ENCODE peak calls at places on chromosomes 3 and 15, in eight cellular contexts. One of them, this sample, is unnamed.

GRCh38 chr3:40329081-40329480 is 19.6 kb downstream of the EIF1B start:
- DNase-seq in HTR-8/SVneo: no peak
- DNase-seq in body of pancreas: no peak
- DNase-seq in caudate nucleus: no peak
- DNase-seq in right atrium auricular region: no peak
- DNase-seq in epithelial cell of prostate: no peak
- DNase-seq in tibial nerve: no peak
- DNase-seq in IMR-90: no peak
- DNase-seq in this sample: no peak

GRCh38 chr15:86006546-86006945 is 73.1 kb upstream of the AGBL1 start:
- DNase-seq in tibial nerve: no peak
- DNase-seq in IMR-90: no peak
- DNase-seq in caudate nucleus: no peak
- DNase-seq in right atrium auricular region: no peak
- DNase-seq in HTR-8/SVneo: no peak
- DNase-seq in body of pancreas: no peak
- DNase-seq in epithelial cell of prostate: no peak
- DNase-seq in this sample: no peak

GRCh38 chr15:31563421-31563820 is 236.8 kb downstream of the KLF13 start:
- DNase-seq in right atrium auricular region: no peak
- DNase-seq in caudate nucleus: no peak
- DNase-seq in HTR-8/SVneo: no peak
- DNase-seq in tibial nerve: no peak
- DNase-seq in epithelial cell of prostate: no peak
- DNase-seq in IMR-90: no peak
- DNase-seq in body of pancreas: no peak
- DNase-seq in this sample: no peak

GRCh38 chr15:90882781-90883525 is 1.4 kb upstream of the FES start:
- DNase-seq in epithelial cell of prostate: no peak
- DNase-seq in caudate nucleus: no peak
- DNase-seq in tibial nerve: no peak
- DNase-seq in body of pancreas: no peak
- DNase-seq in IMR-90: no peak
- DNase-seq in HTR-8/SVneo: no peak
- DNase-seq in right atrium auricular region: no peak
- DNase-seq in this sample: no peak

GRCh38 chr3:151592287-151592686 is 131.4 kb upstream of the IGSF10 start:
- DNase-seq in IMR-90: no peak
- DNase-seq in epithelial cell of prostate: no peak
- DNase-seq in body of pancreas: no peak
- DNase-seq in tibial nerve: no peak
- DNase-seq in HTR-8/SVneo: no peak
- DNase-seq in caudate nucleus: no peak
- DNase-seq in right atrium auricular region: no peak
- DNase-seq in this sample: no peak

GRCh38 chr15:39804026-39804425 is 21.4 kb upstream of the FSIP1 start:
- DNase-seq in body of pancreas: no peak
- DNase-seq in IMR-90: peak; percentile 51
- DNase-seq in epithelial cell of prostate: peak; percentile 91
- DNase-seq in caudate nucleus: no peak
- DNase-seq in tibial nerve: no peak
- DNase-seq in HTR-8/SVneo: no peak
- DNase-seq in right atrium auricular region: no peak
- DNase-seq in this sample: peak; percentile 47

GRCh38 chr3:38168151-38168987 is 3.0 kb downstream of the OXSR1 start:
- DNase-seq in right atrium auricular region: no peak
- DNase-seq in body of pancreas: no peak
- DNase-seq in epithelial cell of prostate: no peak
- DNase-seq in HTR-8/SVneo: no peak
- DNase-seq in IMR-90: peak; percentile 67
- DNase-seq in tibial nerve: no peak
- DNase-seq in caudate nucleus: no peak
- DNase-seq in this sample: peak; percentile 79

GRCh38 chr3:20111836-20112235 is 71.6 kb downstream of the KAT2B start:
- DNase-seq in IMR-90: peak; percentile 17
- DNase-seq in tibial nerve: no peak
- DNase-seq in body of pancreas: no peak
- DNase-seq in HTR-8/SVneo: no peak
- DNase-seq in caudate nucleus: no peak
- DNase-seq in epithelial cell of prostate: peak; percentile 31
- DNase-seq in right atrium auricular region: no peak
- DNase-seq in this sample: no peak

GRCh38 chr3:49553320-49553689 is 972 bp upstream of the BSN start:
- DNase-seq in tibial nerve: no peak
- DNase-seq in body of pancreas: no peak
- DNase-seq in caudate nucleus: no peak
- DNase-seq in IMR-90: peak; percentile 48
- DNase-seq in right atrium auricular region: no peak
- DNase-seq in epithelial cell of prostate: no peak
- DNase-seq in HTR-8/SVneo: no peak
- DNase-seq in this sample: peak; percentile 72

GRCh38 chr15:93037341-93038063 is 51.5 kb downstream of the RGMA start:
- DNase-seq in IMR-90: no peak
- DNase-seq in epithelial cell of prostate: no peak
- DNase-seq in right atrium auricular region: peak; percentile 74
- DNase-seq in body of pancreas: peak; percentile 55
- DNase-seq in HTR-8/SVneo: no peak
- DNase-seq in caudate nucleus: peak; percentile 35
- DNase-seq in tibial nerve: peak; percentile 62
- DNase-seq in this sample: peak; percentile 55

GRCh38 chr3:53530205-53530604 is 35.8 kb downstream of the CACNA1D start:
- DNase-seq in HTR-8/SVneo: no peak
- DNase-seq in right atrium auricular region: no peak
- DNase-seq in tibial nerve: no peak
- DNase-seq in body of pancreas: no peak
- DNase-seq in caudate nucleus: peak; percentile 16
- DNase-seq in epithelial cell of prostate: no peak
- DNase-seq in IMR-90: no peak
- DNase-seq in this sample: no peak

GRCh38 chr15:75349851-75350588 is 3.2 kb downstream of the NEIL1 start:
- DNase-seq in tibial nerve: no peak
- DNase-seq in HTR-8/SVneo: no peak
- DNase-seq in epithelial cell of prostate: no peak
- DNase-seq in IMR-90: no peak
- DNase-seq in right atrium auricular region: no peak
- DNase-seq in body of pancreas: peak; percentile 45
- DNase-seq in caudate nucleus: no peak
- DNase-seq in this sample: no peak

GRCh38 chr3:172449468-172450149 is 1.4 kb upstream of the GHSR start:
- DNase-seq in right atrium auricular region: no peak
- DNase-seq in HTR-8/SVneo: no peak
- DNase-seq in body of pancreas: peak; percentile 13
- DNase-seq in IMR-90: peak; percentile 25
- DNase-seq in tibial nerve: no peak
- DNase-seq in caudate nucleus: no peak
- DNase-seq in epithelial cell of prostate: no peak
- DNase-seq in this sample: peak; percentile 65

GRCh38 chr3:44210967-44211366 is 30.7 kb upstream of the TOPAZ1 start:
- DNase-seq in tibial nerve: no peak
- DNase-seq in right atrium auricular region: no peak
- DNase-seq in caudate nucleus: no peak
- DNase-seq in epithelial cell of prostate: no peak
- DNase-seq in HTR-8/SVneo: no peak
- DNase-seq in IMR-90: no peak
- DNase-seq in body of pancreas: no peak
- DNase-seq in this sample: no peak

GRCh38 chr3:196225086-196225485 is 8.8 kb downstream of the SLC51A start:
- DNase-seq in right atrium auricular region: no peak
- DNase-seq in HTR-8/SVneo: no peak
- DNase-seq in tibial nerve: no peak
- DNase-seq in epithelial cell of prostate: no peak
- DNase-seq in caudate nucleus: no peak
- DNase-seq in body of pancreas: no peak
- DNase-seq in IMR-90: no peak
- DNase-seq in this sample: no peak

GRCh38 chr15:91946914-91947313 is 93.4 kb downstream of the SLCO3A1 start:
- DNase-seq in epithelial cell of prostate: no peak
- DNase-seq in tibial nerve: no peak
- DNase-seq in caudate nucleus: no peak
- DNase-seq in HTR-8/SVneo: no peak
- DNase-seq in right atrium auricular region: no peak
- DNase-seq in IMR-90: no peak
- DNase-seq in body of pancreas: no peak
- DNase-seq in this sample: no peak

GRCh38 chr3:172716476-172716875 is 5.6 kb upstream of the NCEH1 start:
- DNase-seq in caudate nucleus: no peak
- DNase-seq in IMR-90: no peak
- DNase-seq in body of pancreas: peak; percentile 59
- DNase-seq in HTR-8/SVneo: no peak
- DNase-seq in right atrium auricular region: no peak
- DNase-seq in epithelial cell of prostate: no peak
- DNase-seq in tibial nerve: peak; percentile 50
- DNase-seq in this sample: no peak

GRCh38 chr3:138381413-138381901 is 33.1 kb downstream of the MRAS start:
- DNase-seq in body of pancreas: peak; percentile 30
- DNase-seq in epithelial cell of prostate: no peak
- DNase-seq in HTR-8/SVneo: no peak
- DNase-seq in right atrium auricular region: no peak
- DNase-seq in IMR-90: peak; percentile 26
- DNase-seq in caudate nucleus: peak; percentile 32
- DNase-seq in tibial nerve: peak; percentile 68
- DNase-seq in this sample: peak; percentile 39

GRCh38 chr15:101001796-101002195 is 82.6 kb downstream of the LRRK1 start:
- DNase-seq in tibial nerve: no peak
- DNase-seq in right atrium auricular region: no peak
- DNase-seq in HTR-8/SVneo: no peak
- DNase-seq in caudate nucleus: no peak
- DNase-seq in IMR-90: no peak
- DNase-seq in epithelial cell of prostate: no peak
- DNase-seq in body of pancreas: no peak
- DNase-seq in this sample: no peak

GRCh38 chr15:60444289-60444912 is 34.5 kb downstream of the ICE2 start:
- DNase-seq in HTR-8/SVneo: peak; percentile 40
- DNase-seq in epithelial cell of prostate: no peak
- DNase-seq in IMR-90: peak; percentile 51
- DNase-seq in tibial nerve: no peak
- DNase-seq in right atrium auricular region: no peak
- DNase-seq in body of pancreas: no peak
- DNase-seq in caudate nucleus: no peak
- DNase-seq in this sample: peak; percentile 73

GRCh38 chr3:97001611-97002010 is 187.2 kb downstream of the EPHA6 start:
- DNase-seq in caudate nucleus: no peak
- DNase-seq in tibial nerve: no peak
- DNase-seq in right atrium auricular region: no peak
- DNase-seq in epithelial cell of prostate: no peak
- DNase-seq in body of pancreas: no peak
- DNase-seq in HTR-8/SVneo: no peak
- DNase-seq in IMR-90: no peak
- DNase-seq in this sample: no peak

GRCh38 chr15:75620776-75621536 is 4.6 kb downstream of the SNUPN start:
- DNase-seq in body of pancreas: peak; percentile 69
- DNase-seq in epithelial cell of prostate: no peak
- DNase-seq in right atrium auricular region: peak; percentile 93
- DNase-seq in caudate nucleus: no peak
- DNase-seq in tibial nerve: peak; percentile 87
- DNase-seq in IMR-90: peak; percentile 89
- DNase-seq in HTR-8/SVneo: no peak
- DNase-seq in this sample: peak; percentile 98

GRCh38 chr3:167913218-167913902 is 177.8 kb downstream of the SERPINI1 start:
- DNase-seq in IMR-90: peak; percentile 3
- DNase-seq in HTR-8/SVneo: peak; percentile 2
- DNase-seq in epithelial cell of prostate: no peak
- DNase-seq in caudate nucleus: no peak
- DNase-seq in tibial nerve: peak; percentile 6
- DNase-seq in body of pancreas: peak; percentile 30
- DNase-seq in right atrium auricular region: no peak
- DNase-seq in this sample: peak; percentile 73

GRCh38 chr15:68620721-68621528 is 42.1 kb downstream of the CORO2B start:
- DNase-seq in caudate nucleus: peak; percentile 69
- DNase-seq in tibial nerve: peak; percentile 93
- DNase-seq in body of pancreas: peak; percentile 67
- DNase-seq in right atrium auricular region: peak; percentile 96
- DNase-seq in IMR-90: peak; percentile 98
- DNase-seq in epithelial cell of prostate: no peak
- DNase-seq in HTR-8/SVneo: no peak
- DNase-seq in this sample: peak; percentile 97

GRCh38 chr15:35646790-35647189 is 100.8 kb upstream of the DPH6 start:
- DNase-seq in tibial nerve: no peak
- DNase-seq in HTR-8/SVneo: no peak
- DNase-seq in epithelial cell of prostate: no peak
- DNase-seq in body of pancreas: no peak
- DNase-seq in right atrium auricular region: no peak
- DNase-seq in caudate nucleus: no peak
- DNase-seq in IMR-90: no peak
- DNase-seq in this sample: no peak

GRCh38 chr3:44326035-44326434 is 12.5 kb upstream of the TCAIM start:
- DNase-seq in tibial nerve: no peak
- DNase-seq in body of pancreas: no peak
- DNase-seq in right atrium auricular region: no peak
- DNase-seq in caudate nucleus: no peak
- DNase-seq in epithelial cell of prostate: no peak
- DNase-seq in HTR-8/SVneo: no peak
- DNase-seq in IMR-90: peak; percentile 55
- DNase-seq in this sample: peak; percentile 57

GRCh38 chr3:52405066-52405465 is 39.8 kb downstream of the SEMA3G start:
- DNase-seq in tibial nerve: no peak
- DNase-seq in epithelial cell of prostate: no peak
- DNase-seq in right atrium auricular region: no peak
- DNase-seq in HTR-8/SVneo: no peak
- DNase-seq in caudate nucleus: no peak
- DNase-seq in body of pancreas: no peak
- DNase-seq in IMR-90: no peak
- DNase-seq in this sample: no peak

GRCh38 chr15:25741253-25741575 is 121.9 kb downstream of the ATP10A start:
- DNase-seq in epithelial cell of prostate: no peak
- DNase-seq in right atrium auricular region: no peak
- DNase-seq in body of pancreas: no peak
- DNase-seq in HTR-8/SVneo: no peak
- DNase-seq in tibial nerve: no peak
- DNase-seq in IMR-90: no peak
- DNase-seq in caudate nucleus: no peak
- DNase-seq in this sample: no peak

GRCh38 chr3:41265823-41266273 is 66.5 kb downstream of the CTNNB1 start:
- DNase-seq in caudate nucleus: no peak
- DNase-seq in tibial nerve: no peak
- DNase-seq in HTR-8/SVneo: peak; percentile 29
- DNase-seq in right atrium auricular region: no peak
- DNase-seq in IMR-90: peak; percentile 90
- DNase-seq in epithelial cell of prostate: no peak
- DNase-seq in body of pancreas: no peak
- DNase-seq in this sample: peak; percentile 65

GRCh38 chr15:95958417-95958816 is 372.1 kb upstream of the NR2F2 start:
- DNase-seq in tibial nerve: no peak
- DNase-seq in IMR-90: no peak
- DNase-seq in caudate nucleus: no peak
- DNase-seq in right atrium auricular region: no peak
- DNase-seq in HTR-8/SVneo: no peak
- DNase-seq in epithelial cell of prostate: no peak
- DNase-seq in body of pancreas: no peak
- DNase-seq in this sample: no peak

GRCh38 chr3:64427671-64428070 is 202.4 kb upstream of the PRICKLE2 start:
- DNase-seq in IMR-90: no peak
- DNase-seq in right atrium auricular region: no peak
- DNase-seq in body of pancreas: no peak
- DNase-seq in tibial nerve: no peak
- DNase-seq in HTR-8/SVneo: no peak
- DNase-seq in caudate nucleus: no peak
- DNase-seq in epithelial cell of prostate: no peak
- DNase-seq in this sample: no peak

GRCh38 chr3:73681610-73682009 is 56.9 kb upstream of the PDZRN3 start:
- DNase-seq in body of pancreas: no peak
- DNase-seq in HTR-8/SVneo: no peak
- DNase-seq in epithelial cell of prostate: peak; percentile 77
- DNase-seq in IMR-90: peak; percentile 85
- DNase-seq in right atrium auricular region: no peak
- DNase-seq in caudate nucleus: no peak
- DNase-seq in tibial nerve: no peak
- DNase-seq in this sample: peak; percentile 90

GRCh38 chr3:192727032-192727847 is at the start of gene FGF12:
- DNase-seq in epithelial cell of prostate: peak; percentile 33
- DNase-seq in IMR-90: peak; percentile 0
- DNase-seq in caudate nucleus: peak; percentile 91
- DNase-seq in HTR-8/SVneo: peak; percentile 56
- DNase-seq in body of pancreas: peak; percentile 69
- DNase-seq in tibial nerve: peak; percentile 13
- DNase-seq in right atrium auricular region: peak; percentile 77
- DNase-seq in this sample: peak; percentile 8

GRCh38 chr15:89997079-89997478 is 4.0 kb upstream of the ZNF710 start:
- DNase-seq in tibial nerve: no peak
- DNase-seq in caudate nucleus: no peak
- DNase-seq in epithelial cell of prostate: no peak
- DNase-seq in IMR-90: no peak
- DNase-seq in body of pancreas: no peak
- DNase-seq in right atrium auricular region: no peak
- DNase-seq in HTR-8/SVneo: no peak
- DNase-seq in this sample: no peak